ENCODE peak calls at places on chromosomes 5 and 9, in ten cellular contexts. E is uterus; R is PC-9; W is PC-3; K is H1; Q is aorta; G is CD4-positive, CD25-positive, alpha-beta regulatory T cell; I is CD8-positive, alpha-beta T cell; H is IMR-90; C is ovary. J is an unnamed sample.

GRCh38 chr5:172724203-172724602 is 46.8 kb downstream of the DUSP1 start:
- DNase-seq in K (no peak), G (no peak), E (no peak), I (no peak), R (no peak), W (no peak), Q (no peak), H (no peak), C (no peak), J (no peak)

GRCh38 chr9:91933556-91934352 is 16.3 kb downstream of the ROR2 start:
- DNase-seq in K (no peak), I (no peak), Q (no peak), G (no peak), E (no peak), H (peak), R (no peak), W (no peak), C (no peak), J (no peak)

GRCh38 chr5:60208681-60209080 is 315.2 kb upstream of the PDE4D start:
- DNase-seq in E (peak), G (no peak), C (no peak), I (no peak), R (no peak), W (no peak), K (no peak), H (no peak), Q (peak), J (no peak)

GRCh38 chr9:75529463-75529862 is 361.0 kb upstream of the PCSK5 start:
- DNase-seq in I (no peak), E (no peak), W (no peak), H (no peak), G (no peak), R (no peak), K (no peak), Q (no peak), C (no peak), J (no peak)

GRCh38 chr5:81815318-81815717 is 64.4 kb upstream of the SSBP2 start:
- DNase-seq in K (no peak), H (no peak), G (no peak), I (no peak), C (no peak), R (no peak), E (no peak), Q (no peak), W (no peak), J (no peak)

GRCh38 chr5:141814064-141814982 is 63.9 kb downstream of the PCDH1 start:
- DNase-seq in C (no peak), W (peak), E (peak), R (no peak), Q (no peak), K (peak), I (peak), G (no peak), H (no peak), J (no peak)

GRCh38 chr5:168693883-168694282 is 114.7 kb upstream of the PANK3 start:
- DNase-seq in G (no peak), C (no peak), R (no peak), K (no peak), H (no peak), W (no peak), E (no peak), I (no peak), Q (no peak), J (no peak)

GRCh38 chr9:35746583-35746982 is 2.4 kb downstream of the GBA2 start:
- DNase-seq in G (no peak), H (no peak), I (no peak), W (peak), K (no peak), C (no peak), Q (no peak), E (no peak), R (peak), J (no peak)

GRCh38 chr5:127031147-127031862 is 947 bp upstream of the MARCHF3 start:
- DNase-seq in E (no peak), Q (peak), R (no peak), W (no peak), C (peak), I (peak), H (no peak), K (no peak), G (peak), J (no peak)

GRCh38 chr5:178201221-178201926 is 3.0 kb upstream of the HNRNPAB start:
- DNase-seq in W (no peak), E (no peak), H (peak), G (no peak), K (no peak), Q (peak), C (no peak), R (no peak), I (no peak), J (peak)

GRCh38 chr9:137498720-137499150 is 39.6 kb upstream of the NSMF start:
- DNase-seq in K (no peak), Q (no peak), G (no peak), I (no peak), R (no peak), H (no peak), E (no peak), C (no peak), W (no peak), J (no peak)

GRCh38 chr9:132541966-132542830 is 40.2 kb upstream of the BARHL1 start:
- DNase-seq in E (no peak), C (no peak), I (no peak), G (no peak), K (no peak), H (no peak), W (no peak), R (no peak), Q (peak), J (no peak)

GRCh38 chr5:147968855-147969254 is 62.5 kb upstream of the C5orf46 start:
- DNase-seq in K (no peak), C (no peak), W (peak), G (no peak), I (no peak), Q (no peak), R (no peak), H (no peak), E (no peak), J (peak)

GRCh38 chr9:12162101-12162500 is 531.1 kb upstream of the TYRP1 start:
- DNase-seq in C (no peak), H (no peak), K (no peak), R (no peak), Q (no peak), W (no peak), I (no peak), E (no peak), G (no peak), J (no peak)

GRCh38 chr5:33827335-33827734 is 64.5 kb downstream of the ADAMTS12 start:
- DNase-seq in E (no peak), W (no peak), R (no peak), K (no peak), G (no peak), H (no peak), Q (no peak), I (no peak), C (no peak), J (peak)

GRCh38 chr9:110148868-110149267 is 59.1 kb downstream of the C9orf152 start:
- DNase-seq in R (no peak), H (no peak), I (no peak), C (no peak), K (no peak), W (no peak), E (no peak), Q (no peak), G (no peak), J (no peak)

GRCh38 chr9:81893929-81894328 is 34.3 kb upstream of the SPATA31D4 start:
- DNase-seq in E (no peak), R (no peak), H (peak), C (no peak), G (no peak), I (no peak), K (no peak), W (no peak), Q (no peak), J (peak)

GRCh38 chr9:120876842-120877240 is at the start of gene PHF19:
- DNase-seq in I (peak), Q (peak), K (no peak), W (no peak), E (peak), H (no peak), G (peak), C (no peak), R (no peak), J (no peak)

GRCh38 chr5:150783422-150783928 is 4.9 kb downstream of the SMIM3 start:
- DNase-seq in R (peak), K (no peak), H (peak), Q (peak), E (peak), G (peak), I (peak), C (peak), W (peak), J (peak)

GRCh38 chr9:100368672-100369071 is 15.9 kb upstream of the TEX10 start:
- DNase-seq in C (no peak), Q (no peak), G (no peak), K (no peak), I (no peak), R (no peak), W (no peak), E (no peak), H (no peak), J (no peak)

GRCh38 chr9:135896626-135897025 is 10.7 kb downstream of the CAMSAP1 start:
- DNase-seq in Q (no peak), C (no peak), H (no peak), I (no peak), E (no peak), W (no peak), K (no peak), R (no peak), G (no peak), J (no peak)

GRCh38 chr5:5183192-5183699 is 43.1 kb downstream of the ADAMTS16 start:
- DNase-seq in I (no peak), H (no peak), R (no peak), W (no peak), C (peak), K (peak), G (no peak), E (no peak), Q (no peak), J (peak)

GRCh38 chr5:19314840-19315239 is 673.2 kb downstream of the CDH18 start:
- DNase-seq in H (no peak), K (no peak), E (no peak), I (no peak), G (no peak), W (peak), C (no peak), Q (no peak), R (peak), J (peak)

GRCh38 chr5:139764250-139764791 is 31.3 kb upstream of the PSD2 start:
- DNase-seq in H (no peak), K (peak), C (peak), E (no peak), R (no peak), I (peak), Q (no peak), G (no peak), W (no peak), J (no peak)

DNA sequence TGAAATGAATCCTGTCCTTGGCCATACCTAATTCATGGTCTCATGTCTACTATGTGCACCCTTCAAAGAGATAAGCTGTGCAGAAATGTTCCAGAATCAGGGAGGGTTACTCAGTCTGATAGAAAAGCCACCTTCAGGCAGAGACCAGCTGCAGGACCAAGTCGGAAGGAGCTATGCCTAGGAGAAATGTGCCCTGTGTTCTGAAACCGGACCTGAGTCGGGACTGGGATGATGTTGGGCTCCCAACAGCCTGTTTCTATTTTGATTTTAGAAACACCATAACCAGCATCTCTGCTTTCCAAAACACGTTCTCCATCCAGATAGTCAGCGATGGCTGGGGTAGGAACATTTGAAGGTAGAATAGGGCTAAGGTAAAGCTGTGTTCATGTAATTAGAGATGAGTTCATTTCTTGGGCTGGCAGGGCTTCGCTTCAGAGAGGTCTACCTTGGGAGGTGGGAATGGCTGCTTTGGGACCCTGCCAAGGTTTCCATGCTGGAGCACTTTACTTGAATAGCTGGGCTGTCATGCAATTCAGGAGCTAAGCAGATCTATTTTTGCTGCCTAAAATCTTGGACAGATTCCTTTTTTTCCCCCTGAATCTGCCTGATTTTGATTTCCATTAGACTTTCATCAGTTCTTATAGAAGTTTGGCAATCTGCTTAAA is 2.8 kb downstream of the ADCY2 start:
- DNase-seq in E (no peak), I (no peak), R (no peak), H (no peak), C (no peak), W (no peak), K (no peak), Q (no peak), G (no peak), J (no peak)
- H3K4me3 ChIP-seq in E (no peak), I (no peak), R (no peak), H (no peak), C (no peak), W (no peak), K (peak), Q (no peak), G (no peak), J (no peak)

GRCh38 chr5:157563373-157564148 is 12.0 kb downstream of the ADAM19 start:
- DNase-seq in I (no peak), C (peak), Q (peak), W (peak), H (peak), E (peak), K (no peak), G (no peak), R (peak), J (peak)
- H3K27ac ChIP-seq in I (no peak), C (no peak), Q (peak), W (peak), H (peak), E (peak), K (no peak), G (no peak), R (no peak), J (peak)

DNA sequence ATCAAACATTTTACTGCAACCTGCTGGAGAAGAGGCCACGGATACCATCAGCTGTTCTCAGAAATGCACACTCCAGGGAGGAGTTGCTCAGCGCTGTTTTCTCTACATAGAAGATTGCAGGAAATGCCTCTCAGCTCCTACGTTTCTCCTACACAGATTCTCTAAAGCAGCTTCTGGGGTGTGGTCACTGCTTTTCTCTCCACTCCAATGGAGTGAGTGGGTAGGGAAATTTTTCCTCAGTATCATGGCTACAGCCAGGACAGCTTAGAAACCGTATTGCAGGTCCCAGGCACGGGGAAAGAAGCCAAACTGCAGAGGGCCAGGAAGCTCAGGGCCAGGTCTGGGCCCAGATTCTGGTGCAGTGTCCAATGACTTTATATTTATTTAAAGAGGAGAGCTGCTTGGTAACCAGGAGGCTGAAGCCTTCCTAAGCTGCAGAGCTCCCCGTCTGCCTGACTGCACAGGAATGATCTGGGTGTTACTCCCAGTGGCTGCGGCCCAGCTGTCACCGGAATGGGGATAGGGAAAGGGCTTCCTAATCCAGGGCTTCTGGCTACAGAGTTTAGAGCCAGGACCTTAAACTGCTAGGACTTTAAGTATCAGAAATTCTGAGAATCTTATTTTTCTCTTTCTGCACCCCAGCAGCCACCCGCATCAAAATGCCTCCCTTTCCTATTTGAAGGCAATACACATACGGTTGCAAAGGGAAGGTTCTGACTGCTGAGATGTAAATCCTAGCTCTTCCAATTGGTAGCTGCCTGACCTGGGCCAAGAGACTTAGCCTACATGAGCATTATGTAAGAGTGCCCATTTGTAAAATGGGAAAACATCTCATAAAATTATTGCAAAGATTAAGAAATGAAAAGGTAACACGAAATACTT is 1.4 kb upstream of the SPTAN1 start:
- DNase-seq in Q (peak), R (no peak), K (peak), G (no peak), H (peak), C (peak), W (no peak), E (peak), I (no peak), J (peak)
- H3K4me3 ChIP-seq in Q (no peak), R (peak), K (peak), G (peak), H (peak), C (no peak), W (peak), E (peak), I (no peak), J (peak)

GRCh38 chr9:127923046-127923445 is 6.2 kb upstream of the ST6GALNAC4 start:
- DNase-seq in W (no peak), G (no peak), Q (no peak), I (no peak), H (no peak), K (no peak), E (no peak), R (no peak), C (no peak), J (no peak)

GRCh38 chr9:127919253-127919815 is 2.5 kb upstream of the ST6GALNAC4 start:
- DNase-seq in H (peak), R (peak), C (peak), K (no peak), Q (peak), G (no peak), W (peak), I (no peak), E (peak), J (peak)

GRCh38 chr9:127920794-127921193 is 4.0 kb upstream of the ST6GALNAC4 start:
- DNase-seq in Q (no peak), H (no peak), E (no peak), R (no peak), W (no peak), K (no peak), I (no peak), C (no peak), G (no peak), J (no peak)

GRCh38 chr9:127923771-127924170 is 6.8 kb downstream of the PIP5KL1 start:
- DNase-seq in K (no peak), E (no peak), C (no peak), H (peak), I (no peak), G (no peak), R (peak), W (peak), Q (no peak), J (peak)

GRCh38 chr9:127921592-127922120 is 4.8 kb upstream of the ST6GALNAC4 start:
- DNase-seq in K (peak), H (no peak), I (peak), W (peak), R (no peak), E (peak), C (peak), G (peak), Q (peak), J (no peak)
- H3K27ac ChIP-seq in K (no peak), H (no peak), I (no peak), W (no peak), R (no peak), E (no peak), C (no peak), G (no peak), Q (no peak), J (no peak)

GRCh38 chr5:109692011-109692410 is 2.3 kb downstream of the MAN2A1 start:
- DNase-seq in E (no peak), G (no peak), C (no peak), R (no peak), I (no peak), H (peak), Q (no peak), W (peak), K (no peak), J (peak)
- H3K4me3 ChIP-seq in E (peak), G (peak), C (peak), R (peak), I (peak), H (peak), Q (peak), W (peak), K (peak), J (peak)

GRCh38 chr9:6656901-6657300 is 11.4 kb upstream of the GLDC start:
- DNase-seq in W (no peak), C (no peak), G (no peak), H (no peak), R (no peak), Q (no peak), I (no peak), E (no peak), K (no peak), J (no peak)
- H3K27ac ChIP-seq in W (no peak), C (no peak), G (no peak), H (no peak), R (no peak), Q (no peak), I (no peak), E (no peak), K (no peak), J (no peak)

DNA sequence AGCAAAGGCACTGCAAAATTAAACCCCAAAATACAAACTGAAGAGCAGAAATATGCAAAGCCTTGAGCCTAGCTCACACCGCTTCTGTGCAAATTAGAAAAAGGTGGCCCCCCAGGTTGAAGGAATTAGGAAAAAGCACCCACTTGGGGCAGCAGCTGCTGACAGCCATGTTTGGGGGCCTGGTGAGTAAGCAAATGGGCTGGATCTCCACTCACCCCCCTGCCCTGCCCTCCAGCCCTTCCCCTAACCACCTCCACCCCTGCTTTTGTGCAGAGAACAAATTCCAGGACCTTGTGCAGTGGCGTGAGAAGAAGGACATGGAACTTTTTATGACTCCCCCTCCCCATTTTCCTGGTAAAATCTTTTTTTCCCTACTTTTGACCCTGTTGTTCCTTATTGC is 92.0 kb upstream of the DNAH5 start:
- DNase-seq in C (no peak), I (no peak), Q (no peak), E (no peak), R (peak), W (peak), H (peak), G (no peak), K (no peak), J (peak)
- H3K4me3 ChIP-seq in C (no peak), I (no peak), Q (no peak), E (no peak), R (peak), W (peak), H (no peak), G (no peak), K (no peak), J (peak)

GRCh38 chr9:104815851-104816565 is 52.1 kb downstream of the NIPSNAP3B start:
- DNase-seq in R (no peak), K (no peak), E (no peak), I (no peak), W (no peak), G (no peak), Q (no peak), H (no peak), C (no peak), J (no peak)

GRCh38 chr9:104808030-104808614 is 44.2 kb downstream of the NIPSNAP3B start:
- DNase-seq in H (peak), K (peak), W (peak), I (no peak), G (no peak), E (peak), Q (no peak), C (peak), R (no peak), J (peak)

GRCh38 chr9:104805441-104805840 is 41.5 kb downstream of the NIPSNAP3B start:
- DNase-seq in E (no peak), W (no peak), H (no peak), Q (no peak), K (peak), I (no peak), C (no peak), R (no peak), G (no peak), J (no peak)

GRCh38 chr9:104810421-104811339 is 46.8 kb downstream of the NIPSNAP3B start:
- DNase-seq in R (peak), E (no peak), C (no peak), I (no peak), K (no peak), G (no peak), Q (no peak), H (peak), W (peak), J (peak)
- H3K27ac ChIP-seq in R (peak), E (no peak), C (no peak), I (no peak), K (peak), G (no peak), Q (no peak), H (no peak), W (peak), J (peak)

J was measured in astrocyte.